ENCODE peak calls at places on chromosome 21, in nine cellular contexts. O is Panc1; W is activated CD8-positive, alpha-beta T cell treated with anti-CD3 and anti-CD28 coated beads for 36 hours; B is Calu3; G is GM23338; J is fibroblast of pulmonary artery; H is A549; U is neural progenitor cell; I is kidney. S is an unnamed sample.

GRCh38 chr21:45825209-45825602 is 156.4 kb upstream of the COL6A1 start:
- DNase-seq in O (no peak), W (no peak), B (no peak), G (no peak), J (no peak), H (no peak), U (no peak), I (no peak), S (no peak)

GRCh38 chr21:33418686-33419085 is 15.5 kb downstream of the IFNGR2 start:
- DNase-seq in O (no peak), W (no peak), B (no peak), G (no peak), J (peak), H (no peak), U (no peak), I (no peak), S (no peak)

GRCh38 chr21:45986316-45987051 is 4.9 kb downstream of the COL6A1 start:
- DNase-seq in O (no peak), W (peak), B (no peak), G (no peak), J (no peak), H (no peak), U (no peak), I (peak), S (peak)

GRCh38 chr21:35203093-35204021 is 154.3 kb upstream of the RUNX1 start:
- DNase-seq in O (no peak), W (no peak), B (no peak), G (no peak), J (peak), H (no peak), U (no peak), I (no peak), S (no peak)

GRCh38 chr21:33117268-33117888 is 47.4 kb downstream of the OLIG1 start:
- DNase-seq in O (no peak), W (no peak), B (no peak), G (no peak), J (no peak), H (no peak), U (no peak), I (no peak), S (no peak)

GRCh38 chr21:38958940-38959685 is 153.4 kb downstream of the ETS2 start:
- DNase-seq in O (no peak), W (peak), B (peak), G (no peak), J (peak), H (peak), U (no peak), I (peak), S (no peak)

GRCh38 chr21:33825898-33826297 is 89.7 kb downstream of the ATP5PO start:
- DNase-seq in O (no peak), W (no peak), B (no peak), G (no peak), J (peak), H (no peak), U (no peak), I (no peak), S (no peak)

GRCh38 chr21:34704119-34704518 is 35.3 kb downstream of the CLIC6 start:
- DNase-seq in O (no peak), W (no peak), B (no peak), G (no peak), J (peak), H (no peak), U (no peak), I (no peak), S (no peak)

GRCh38 chr21:26900980-26901379 is 55.8 kb upstream of the ADAMTS1 start:
- DNase-seq in O (no peak), W (no peak), B (no peak), G (no peak), J (no peak), H (no peak), U (no peak), I (no peak), S (no peak)

GRCh38 chr21:34965200-34966174 is 83.6 kb downstream of the RUNX1 start:
- DNase-seq in O (no peak), W (no peak), B (no peak), G (no peak), J (peak), H (peak), U (no peak), I (no peak), S (no peak)

GRCh38 chr21:33035147-33035546 is 9.4 kb downstream of the OLIG2 start:
- DNase-seq in O (no peak), W (no peak), B (no peak), G (no peak), J (no peak), H (no peak), U (no peak), I (no peak), S (no peak)

GRCh38 chr21:27580276-27580675 is 613.4 kb upstream of the ADAMTS5 start:
- DNase-seq in O (no peak), W (no peak), B (no peak), G (no peak), J (peak), H (no peak), U (no peak), I (no peak), S (no peak)

GRCh38 chr21:46425566-46425965 is 33.1 kb upstream of the DIP2A start:
- DNase-seq in O (no peak), W (peak), B (no peak), G (no peak), J (no peak), H (no peak), U (no peak), I (peak), S (no peak)

GRCh38 chr21:26843912-26844257 is 1.3 kb downstream of the ADAMTS1 start:
- DNase-seq in O (no peak), W (no peak), B (no peak), G (peak), J (peak), H (peak), U (peak), I (no peak), S (no peak)

GRCh38 chr21:39033878-39034589 is 149.2 kb downstream of the PSMG1 start:
- DNase-seq in O (no peak), W (peak), B (peak), G (no peak), J (no peak), H (no peak), U (no peak), I (peak), S (no peak)

GRCh38 chr21:18970416-18970815 is 566.8 kb upstream of the TMPRSS15 start:
- DNase-seq in O (no peak), W (no peak), B (no peak), G (no peak), J (no peak), H (no peak), U (no peak), I (no peak), S (no peak)

GRCh38 chr21:33650929-33651505 is 8.7 kb downstream of the ITSN1 start:
- DNase-seq in O (no peak), W (no peak), B (no peak), G (peak), J (peak), H (no peak), U (no peak), I (no peak), S (no peak)

GRCh38 chr21:16476056-16476850 is 746.5 kb downstream of the USP25 start:
- DNase-seq in O (no peak), W (no peak), B (no peak), G (no peak), J (peak), H (peak), U (no peak), I (no peak), S (no peak)

GRCh38 chr21:23016617-23017016 is 2018.4 kb downstream of the NCAM2 start:
- DNase-seq in O (peak), W (no peak), B (no peak), G (peak), J (no peak), H (peak), U (peak), I (no peak), S (peak)

GRCh38 chr21:35316933-35317332 is 267.8 kb upstream of the RUNX1 start:
- DNase-seq in O (no peak), W (no peak), B (no peak), G (no peak), J (peak), H (no peak), U (no peak), I (no peak), S (no peak)

GRCh38 chr21:15001773-15002647 is 62.8 kb downstream of the NRIP1 start:
- DNase-seq in O (no peak), W (no peak), B (no peak), G (peak), J (no peak), H (no peak), U (no peak), I (no peak), S (no peak)

GRCh38 chr21:15255359-15256157 is 190.8 kb upstream of the NRIP1 start:
- DNase-seq in O (no peak), W (no peak), B (no peak), G (no peak), J (no peak), H (no peak), U (no peak), I (no peak), S (no peak)

GRCh38 chr21:36478207-36478701 is 1.7 kb downstream of the CLDN14 start:
- DNase-seq in O (peak), W (peak), B (peak), G (no peak), J (peak), H (peak), U (no peak), I (peak), S (no peak)

GRCh38 chr21:31201548-31201947 is 142.5 kb downstream of the TIAM1 start:
- DNase-seq in O (no peak), W (no peak), B (no peak), G (no peak), J (peak), H (no peak), U (no peak), I (no peak), S (no peak)

GRCh38 chr21:28627261-28627660 is 365.4 kb downstream of the LTN1 start:
- DNase-seq in O (no peak), W (no peak), B (no peak), G (no peak), J (no peak), H (no peak), U (no peak), I (no peak), S (no peak)

GRCh38 chr21:34835526-34835925 is 166.7 kb downstream of the CLIC6 start:
- DNase-seq in O (no peak), W (no peak), B (no peak), G (peak), J (peak), H (no peak), U (no peak), I (no peak), S (no peak)

GRCh38 chr21:30831194-30831765 is 1.7 kb upstream of the KRTAP7-1 start:
- DNase-seq in O (no peak), W (peak), B (no peak), G (peak), J (peak), H (peak), U (peak), I (no peak), S (peak)

GRCh38 chr21:36211660-36212512 is 55.3 kb downstream of the DOP1B start:
- DNase-seq in O (no peak), W (no peak), B (no peak), G (no peak), J (peak), H (no peak), U (no peak), I (peak), S (no peak)

GRCh38 chr21:19607983-19608668 is 1204.5 kb upstream of the TMPRSS15 start:
- DNase-seq in O (no peak), W (no peak), B (no peak), G (peak), J (peak), H (no peak), U (peak), I (no peak), S (no peak)

GRCh38 chr21:16186742-16187141 is 457.0 kb downstream of the USP25 start:
- DNase-seq in O (no peak), W (no peak), B (no peak), G (no peak), J (peak), H (no peak), U (no peak), I (no peak), S (no peak)

GRCh38 chr21:20645344-20645743 is 352.9 kb upstream of the NCAM2 start:
- DNase-seq in O (no peak), W (no peak), B (no peak), G (no peak), J (no peak), H (no peak), U (no peak), I (peak), S (no peak)

GRCh38 chr21:38942617-38943245 is 137.0 kb downstream of the ETS2 start:
- DNase-seq in O (no peak), W (no peak), B (no peak), G (no peak), J (no peak), H (no peak), U (no peak), I (no peak), S (no peak)

GRCh38 chr21:39159342-39160063 is 23.7 kb downstream of the PSMG1 start:
- DNase-seq in O (no peak), W (no peak), B (no peak), G (no peak), J (no peak), H (no peak), U (no peak), I (no peak), S (no peak)

GRCh38 chr21:35198004-35198403 is 148.9 kb upstream of the RUNX1 start:
- DNase-seq in O (peak), W (no peak), B (peak), G (no peak), J (peak), H (peak), U (no peak), I (no peak), S (no peak)

GRCh38 chr21:46145159-46145839 is 10.1 kb downstream of the FTCD start:
- DNase-seq in O (no peak), W (no peak), B (no peak), G (no peak), J (no peak), H (no peak), U (no peak), I (peak), S (no peak)

GRCh38 chr21:31416465-31416864 is 72.4 kb upstream of the TIAM1 start:
- DNase-seq in O (no peak), W (no peak), B (no peak), G (no peak), J (peak), H (no peak), U (no peak), I (no peak), S (no peak)

GRCh38 chr21:34762761-34763160 is 94.0 kb downstream of the CLIC6 start:
- DNase-seq in O (no peak), W (no peak), B (no peak), G (peak), J (peak), H (no peak), U (no peak), I (no peak), S (no peak)

GRCh38 chr21:20971296-20971921 is 26.8 kb upstream of the NCAM2 start:
- DNase-seq in O (no peak), W (peak), B (peak), G (peak), J (peak), H (peak), U (peak), I (no peak), S (peak)

GRCh38 chr21:44800971-44801467 is 601 bp downstream of the UBE2G2 start:
- DNase-seq in O (no peak), W (peak), B (no peak), G (peak), J (peak), H (peak), U (peak), I (no peak), S (no peak)
- TF ChIP-seq CTCF in O (peak), W (peak), B (no peak), G (peak), J (peak), H (peak), U (peak), I (peak), S (peak)

GRCh38 chr21:43785134-43785533 is 4.2 kb upstream of the RRP1 start:
- DNase-seq in O (no peak), W (no peak), B (no peak), G (no peak), J (no peak), H (no peak), U (no peak), I (no peak), S (no peak)

GRCh38 chr21:43787180-43787533 is 2.2 kb upstream of the RRP1 start:
- DNase-seq in O (no peak), W (no peak), B (no peak), G (no peak), J (no peak), H (no peak), U (no peak), I (no peak), S (no peak)

GRCh38 chr21:43786423-43787179 is 2.8 kb upstream of the RRP1 start:
- DNase-seq in O (no peak), W (no peak), B (no peak), G (no peak), J (no peak), H (no peak), U (no peak), I (no peak), S (no peak)

GRCh38 chr21:43779660-43780059 is 3.6 kb upstream of the CSTB start:
- DNase-seq in O (no peak), W (no peak), B (no peak), G (no peak), J (no peak), H (no peak), U (no peak), I (no peak), S (no peak)

GRCh38 chr21:43782741-43783700 is 6.4 kb upstream of the RRP1 start:
- DNase-seq in O (no peak), W (peak), B (peak), G (no peak), J (no peak), H (no peak), U (no peak), I (no peak), S (no peak)
- TF ChIP-seq CTCF in O (no peak), W (no peak), B (no peak), G (no peak), J (no peak), H (no peak), U (no peak), I (no peak), S (no peak)

GRCh38 chr21:41211041-41211426 is 43.1 kb downstream of the BACE2 start:
- DNase-seq in O (no peak), W (no peak), B (no peak), G (no peak), J (no peak), H (no peak), U (no peak), I (no peak), S (no peak)
- TF ChIP-seq CTCF in O (no peak), W (no peak), B (no peak), G (no peak), J (no peak), H (no peak), U (no peak), I (no peak), S (no peak)

DNA sequence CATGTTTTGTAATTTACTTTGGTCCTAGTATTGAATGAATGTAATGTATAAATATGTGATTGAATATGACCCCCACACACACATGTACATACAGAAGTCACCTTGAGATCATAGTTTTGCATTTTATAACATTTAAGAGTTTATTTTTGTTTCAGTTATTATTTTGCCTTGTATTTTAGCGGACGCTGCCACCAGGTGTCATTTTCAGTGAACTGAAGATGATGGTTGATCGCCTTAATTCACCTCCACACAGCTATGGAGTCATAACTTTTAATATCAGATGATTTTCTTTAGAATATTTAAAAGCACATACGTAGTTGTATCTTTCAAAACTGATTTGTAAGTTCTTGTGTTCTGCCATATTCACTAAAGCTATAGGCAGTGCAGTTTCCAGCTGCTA is 130.4 kb downstream of the DYRK1A start:
- DNase-seq in O (no peak), W (peak), B (no peak), G (peak), J (peak), H (no peak), U (no peak), I (no peak), S (no peak)
- TF ChIP-seq CTCF in O (peak), W (peak), B (no peak), G (peak), J (peak), H (peak), U (peak), I (peak), S (peak)

DNA sequence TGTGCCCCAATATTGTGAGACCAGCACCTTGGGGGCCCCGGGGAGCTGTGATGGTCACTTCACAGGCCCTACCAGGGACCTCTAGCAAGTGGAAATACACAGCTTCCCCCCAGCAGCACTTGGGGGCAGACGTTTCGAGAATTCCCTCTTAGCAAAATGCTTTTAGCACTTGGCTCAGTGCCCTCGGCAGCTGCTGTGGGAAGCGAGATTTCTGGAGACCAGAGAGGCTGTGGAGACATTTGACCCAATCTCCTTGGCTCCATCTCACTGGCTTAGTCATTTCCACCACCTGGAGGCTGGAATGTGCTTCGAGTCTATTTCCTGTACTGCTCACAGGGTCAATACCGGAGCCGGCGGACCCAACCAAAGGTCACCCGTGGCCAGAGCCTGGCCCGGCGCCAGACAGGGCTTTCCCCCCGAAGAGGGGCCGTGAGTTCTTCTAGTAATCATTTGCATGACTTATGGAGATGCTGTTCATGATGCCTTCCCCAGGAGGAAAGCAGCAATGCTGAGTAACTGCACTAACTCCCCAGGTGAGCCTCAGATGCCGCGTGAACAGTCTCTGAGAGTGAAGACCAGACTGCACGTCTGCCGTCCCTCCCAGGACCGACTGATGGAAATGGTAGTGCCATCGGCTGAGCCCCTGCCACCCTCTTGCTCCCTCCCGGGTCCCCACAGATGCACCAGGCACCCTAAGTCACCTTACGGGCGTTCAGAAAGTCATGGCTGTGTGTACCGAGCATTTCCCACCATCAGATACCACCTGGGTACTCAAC is 4.4 kb upstream of the C2CD2 start:
- DNase-seq in O (no peak), W (no peak), B (peak), G (peak), J (peak), H (peak), U (no peak), I (peak), S (no peak)
- TF ChIP-seq CTCF in O (no peak), W (no peak), B (peak), G (peak), J (peak), H (peak), U (no peak), I (peak), S (no peak)

S was measured in endothelial cell.